ENCODE peak calls at places on chromosomes 1 and 21, in seven cellular contexts. S, F, T, J, P, O and C are unnamed samples.

GRCh38 chr1:117130526-117130925 is 9.0 kb upstream of the TRIM45 start:
- DNase-seq in T (no peak), P (no peak), J (no peak), F (no peak), O (no peak), S (no peak), C (no peak)

GRCh38 chr1:54118704-54119103 is 34.1 kb downstream of the CDCP2 start:
- DNase-seq in T (no peak), J (no peak), S (no peak), F (no peak), O (no peak), P (peak; percentile 85), C (no peak)

GRCh38 chr1:101004061-101004460 is 21.5 kb downstream of the DPH5 start:
- DNase-seq in P (peak; percentile 85), F (no peak), J (no peak), T (no peak), O (no peak), S (no peak), C (no peak)

GRCh38 chr1:203906932-203907331 is 45.5 kb downstream of the SNRPE start:
- DNase-seq in P (peak; percentile 94), S (no peak), T (no peak), O (no peak), F (no peak), J (no peak), C (no peak)

GRCh38 chr1:62685431-62685859 is 2.7 kb downstream of the DOCK7 start:
- DNase-seq in S (no peak), O (no peak), P (peak; percentile 25), J (no peak), F (no peak), T (no peak), C (no peak)

GRCh38 chr1:36034692-36035091 is 49.2 kb upstream of the TEKT2 start:
- DNase-seq in S (no peak), F (no peak), O (no peak), T (no peak), J (no peak), P (peak; percentile 80), C (no peak)

GRCh38 chr1:173409613-173410012 is 67.5 kb upstream of the PRDX6 start:
- DNase-seq in O (no peak), J (peak; percentile 71), S (no peak), F (peak; percentile 71), T (no peak), P (peak; percentile 82), C (peak; percentile 40)

GRCh38 chr1:63859480-63860275 is 85.9 kb downstream of the ROR1 start:
- DNase-seq in T (no peak), P (no peak), O (no peak), F (no peak), S (no peak), J (no peak), C (no peak)

GRCh38 chr1:183634429-183635065 is 1.0 kb downstream of the ARPC5 start:
- DNase-seq in F (no peak), P (no peak), J (no peak), O (no peak), T (no peak), S (no peak), C (no peak)

GRCh38 chr1:238088891-238089290 is 198.2 kb upstream of the ZP4 start:
- DNase-seq in O (peak; percentile 63), F (no peak), J (no peak), S (no peak), T (no peak), P (no peak), C (no peak)

GRCh38 chr21:33196956-33197374 is 32.8 kb upstream of the IFNAR2 start:
- DNase-seq in O (peak; percentile 61), P (peak; percentile 77), S (peak; percentile 23), J (peak; percentile 53), F (no peak), T (peak; percentile 44), C (peak; percentile 59)

GRCh38 chr1:45266151-45266801 is 59.9 kb upstream of the ZSWIM5 start:
- DNase-seq in O (peak; percentile 13), F (no peak), P (peak; percentile 93), S (peak; percentile 20), T (no peak), J (no peak), C (peak; percentile 40)

GRCh38 chr1:226568077-226568831 is 19.7 kb downstream of the STUM start:
- DNase-seq in O (no peak), S (no peak), J (no peak), P (no peak), T (no peak), F (no peak), C (no peak)

GRCh38 chr1:66374561-66375111 is 159.3 kb upstream of the SGIP1 start:
- DNase-seq in J (no peak), F (no peak), O (no peak), P (peak; percentile 87), S (no peak), T (no peak), C (no peak)

GRCh38 chr1:165907256-165907857 is 79.9 kb downstream of the UCK2 start:
- DNase-seq in J (no peak), T (no peak), F (no peak), S (no peak), P (no peak), O (no peak), C (peak; percentile 11)

GRCh38 chr1:199778324-199778955 is 249.1 kb upstream of the NR5A2 start:
- DNase-seq in J (no peak), P (no peak), S (no peak), T (no peak), O (peak; percentile 32), F (no peak), C (no peak)

GRCh38 chr21:23402929-23403520 is 2204.3 kb downstream of the MRPL39 start:
- DNase-seq in O (peak; percentile 78), S (no peak), F (no peak), T (no peak), P (no peak), J (no peak), C (no peak)

GRCh38 chr1:154972213-154972516 is 1.6 kb upstream of the SHC1 start:
- DNase-seq in F (no peak), O (no peak), S (no peak), J (no peak), P (no peak), T (no peak), C (no peak)

GRCh38 chr1:107702946-107703571 is 261.9 kb downstream of the VAV3 start:
- DNase-seq in T (no peak), O (no peak), F (no peak), P (no peak), J (no peak), S (no peak), C (no peak)

GRCh38 chr1:238136265-238136664 is 245.5 kb upstream of the ZP4 start:
- DNase-seq in S (no peak), J (no peak), T (no peak), O (no peak), P (no peak), F (no peak), C (no peak)

GRCh38 chr21:16976132-16976666 is 536.6 kb upstream of the CXADR start:
- DNase-seq in T (no peak), F (no peak), O (no peak), J (no peak), S (no peak), P (peak; percentile 1), C (no peak)

GRCh38 chr1:25356848-25357247 is 18.7 kb downstream of the TMEM50A start:
- DNase-seq in P (peak; percentile 58), F (no peak), S (no peak), T (no peak), J (no peak), O (no peak), C (no peak)

GRCh38 chr1:167427843-167428242 is 90.5 kb downstream of the CD247 start:
- DNase-seq in J (no peak), S (no peak), P (peak; percentile 51), F (no peak), O (no peak), T (no peak), C (no peak)

GRCh38 chr1:91609571-91609970 is 108.9 kb downstream of the CDC7 start:
- DNase-seq in S (no peak), F (no peak), O (no peak), T (no peak), J (no peak), P (peak; percentile 74), C (no peak)

GRCh38 chr1:113536182-113536780 is 146.0 kb downstream of the MAGI3 start:
- DNase-seq in T (no peak), J (no peak), F (no peak), O (no peak), P (peak; percentile 50), S (no peak), C (no peak)

GRCh38 chr1:171296897-171297296 is 17.1 kb upstream of the FMO4 start:
- DNase-seq in J (no peak), P (no peak), S (no peak), O (no peak), T (no peak), F (no peak), C (no peak)

GRCh38 chr21:44011774-44012473 is at the start of gene TRAPPC10:
- DNase-seq in T (peak; percentile 65), S (peak; percentile 61), F (peak; percentile 92), O (peak; percentile 83), J (peak; percentile 77), P (peak; percentile 79), C (peak; percentile 87)

GRCh38 chr1:27233677-27234053 is 767 bp upstream of the WDTC1 start:
- DNase-seq in T (no peak), F (no peak), O (no peak), P (no peak), S (no peak), J (no peak), C (no peak)

GRCh38 chr1:32768110-32768857 is 48.9 kb downstream of the YARS1 start:
- DNase-seq in O (no peak), P (no peak), S (no peak), T (no peak), F (no peak), J (no peak), C (no peak)

GRCh38 chr1:165915480-165916395 is 88.3 kb downstream of the UCK2 start:
- DNase-seq in O (no peak), S (no peak), P (no peak), T (no peak), J (no peak), F (no peak), C (peak; percentile 53)

GRCh38 chr1:232963366-232963765 is 13.0 kb downstream of the NTPCR start:
- DNase-seq in F (no peak), P (peak; percentile 40), T (no peak), S (no peak), O (no peak), J (no peak), C (no peak)

GRCh38 chr1:223401873-223402789 is 8.9 kb downstream of the CCDC185 start:
- DNase-seq in F (no peak), J (no peak), S (no peak), P (peak; percentile 73), T (no peak), O (no peak), C (no peak)

GRCh38 chr1:4016351-4017130 is 116.5 kb upstream of the C1orf174 start:
- DNase-seq in J (peak; percentile 5), T (no peak), F (no peak), O (no peak), S (no peak), P (no peak), C (no peak)

GRCh38 chr1:228996286-228996685 is 261.0 kb downstream of the RHOU start:
- DNase-seq in O (no peak), P (no peak), F (no peak), T (no peak), S (no peak), J (no peak), C (no peak)

GRCh38 chr1:41314376-41314775 is 46.9 kb upstream of the FOXO6 start:
- DNase-seq in F (no peak), T (no peak), S (no peak), O (no peak), P (peak; percentile 8), J (no peak), C (no peak)

GRCh38 chr1:183291802-183292515 is 105.9 kb downstream of the LAMC2 start:
- DNase-seq in P (peak; percentile 49), J (no peak), O (no peak), F (no peak), S (no peak), T (no peak), C (no peak)